ENCODE peak calls at places on chromosomes 2 and 18, in five cellular contexts. C is GF-D8; A is MM.1S; Y is T-helper 1 cell; I is stimulated activated CD4-positive, alpha-beta T cell treated with anti-CD3 and anti-CD28 coated beads, Interleukin-12 subunit alpha, Interleukin-12 subunit beta, amount 100 ng/mL, for 24 hours. M is an unnamed sample.

GRCh38 chr2:62441824-62442223 is 64.2 kb downstream of the TMEM17 start:
- DNase-seq in C (no peak), I (no peak), Y (no peak), A (no peak), M (no peak)

GRCh38 chr18:54679318-54680149 is 88.5 kb downstream of the DYNAP start:
- DNase-seq in I (no peak), Y (no peak), A (peak), C (peak), M (no peak)

GRCh38 chr18:70288851-70289328 is at the start of gene SOCS6:
- DNase-seq in A (peak), Y (no peak), I (no peak), C (peak), M (peak)

GRCh38 chr2:2291500-2292260 is 39.4 kb downstream of the MYT1L start:
- DNase-seq in I (no peak), Y (no peak), A (no peak), C (no peak), M (no peak)

GRCh38 chr2:20186078-20186854 is 38.7 kb downstream of the SDC1 start:
- DNase-seq in C (no peak), Y (no peak), A (no peak), I (no peak), M (no peak)

GRCh38 chr2:3493610-3493997 is 25.7 kb downstream of the ADI1 start:
- DNase-seq in C (no peak), I (no peak), A (no peak), Y (no peak), M (no peak)

GRCh38 chr2:10931710-10932255 is 20.0 kb downstream of the KCNF1 start:
- DNase-seq in I (no peak), C (no peak), A (no peak), Y (no peak), M (peak)

GRCh38 chr18:44452346-44452745 is 228.3 kb upstream of the SETBP1 start:
- DNase-seq in I (no peak), C (no peak), Y (no peak), A (no peak), M (no peak)

GRCh38 chr18:68267583-68267982 is 447.3 kb downstream of the TMX3 start:
- DNase-seq in C (no peak), A (no peak), I (no peak), Y (no peak), M (no peak)

GRCh38 chr2:229633546-229633945 is 80.8 kb downstream of the DNER start:
- DNase-seq in A (no peak), Y (no peak), I (no peak), C (no peak), M (no peak)

GRCh38 chr18:80175451-80176235 is 66.6 kb downstream of the ADNP2 start:
- DNase-seq in Y (no peak), I (no peak), A (no peak), C (no peak), M (no peak)

GRCh38 chr2:163877316-163877715 is 141.5 kb upstream of the FIGN start:
- DNase-seq in A (no peak), C (no peak), I (no peak), Y (no peak), M (no peak)

GRCh38 chr2:173598525-173598924 is 243.9 kb downstream of the CDCA7 start:
- DNase-seq in A (no peak), Y (no peak), C (no peak), I (no peak), M (no peak)

GRCh38 chr18:1995041-1995612 is 576.2 kb downstream of the METTL4 start:
- DNase-seq in C (no peak), A (no peak), I (no peak), Y (no peak), M (no peak)

GRCh38 chr18:75959150-75959549 is 531.6 kb upstream of the SMIM21 start:
- DNase-seq in I (no peak), Y (no peak), A (no peak), C (no peak), M (no peak)

GRCh38 chr2:182072861-182073260 is 87.2 kb downstream of the PPP1R1C start:
- DNase-seq in I (no peak), Y (no peak), A (no peak), C (no peak), M (no peak)

GRCh38 chr2:119721462-119721861 is 38.3 kb upstream of the PTPN4 start:
- DNase-seq in A (no peak), I (no peak), C (no peak), Y (no peak), M (no peak)

GRCh38 chr2:219253753-219254589 is at the start of gene TUBA4A:
- DNase-seq in Y (peak), I (peak), C (peak), A (peak), M (no peak)

GRCh38 chr2:221204699-221205098 is 367.4 kb downstream of the EPHA4 start:
- DNase-seq in Y (no peak), A (no peak), C (no peak), I (no peak), M (no peak)

GRCh38 chr2:150120271-150120950 is 367.1 kb downstream of the RND3 start:
- DNase-seq in Y (no peak), I (no peak), C (no peak), A (no peak), M (no peak)

GRCh38 chr2:190767821-190768220 is 112.8 kb upstream of the GLS start:
- DNase-seq in A (no peak), C (no peak), I (no peak), Y (no peak), M (no peak)

GRCh38 chr2:69677914-69678313 is 34.4 kb upstream of the AAK1 start:
- DNase-seq in Y (no peak), C (no peak), A (no peak), I (no peak), M (no peak)

GRCh38 chr2:44100351-44100750 is 68.3 kb upstream of the PPM1B start:
- DNase-seq in C (no peak), Y (no peak), A (peak), I (no peak), M (peak)

GRCh38 chr18:63410792-63411191 is 11.5 kb downstream of the VPS4B start:
- DNase-seq in Y (no peak), I (no peak), C (no peak), A (no peak), M (no peak)

GRCh38 chr18:57434177-57434535 is 1.0 kb upstream of the ONECUT2 start:
- DNase-seq in Y (no peak), I (no peak), A (no peak), C (no peak), M (no peak)

GRCh38 chr2:219441451-219442205 is 7.0 kb downstream of the SPEG start:
- DNase-seq in A (peak), Y (peak), C (no peak), I (no peak), M (no peak)

GRCh38 chr2:168935810-168936581 is 34.9 kb downstream of the G6PC2 start:
- DNase-seq in C (no peak), Y (no peak), A (no peak), I (no peak), M (no peak)

GRCh38 chr2:12762976-12763375 is 46.2 kb downstream of the TRIB2 start:
- DNase-seq in A (no peak), Y (no peak), I (no peak), C (no peak), M (no peak)

GRCh38 chr2:188305271-188305670 is 13.6 kb downstream of the GULP1 start:
- DNase-seq in Y (no peak), C (no peak), I (no peak), A (no peak), M (no peak)

GRCh38 chr2:231047270-231047921 is 9.3 kb upstream of the PSMD1 start:
- DNase-seq in I (no peak), Y (no peak), A (no peak), C (no peak), M (no peak)

GRCh38 chr2:176126929-176127768 is 2.4 kb upstream of the HOXD8 start:
- DNase-seq in C (no peak), Y (peak), I (peak), A (peak), M (no peak)

GRCh38 chr2:60442608-60443007 is 110.8 kb downstream of the BCL11A start:
- DNase-seq in Y (no peak), A (no peak), C (no peak), I (no peak), M (no peak)

GRCh38 chr2:49360051-49360767 is 205.9 kb upstream of the FSHR start:
- DNase-seq in Y (no peak), I (no peak), C (no peak), A (no peak), M (no peak)

GRCh38 chr2:16613475-16613874 is 52.2 kb downstream of the CYRIA start:
- DNase-seq in A (peak), C (no peak), Y (no peak), I (no peak), M (no peak)

GRCh38 chr2:234422242-234422641 is 74.6 kb downstream of the ARL4C start:
- DNase-seq in Y (no peak), A (no peak), C (no peak), I (no peak), M (no peak)

GRCh38 chr18:32326450-32327309 is 136.8 kb downstream of the MEP1B start:
- DNase-seq in I (no peak), A (no peak), Y (no peak), C (no peak), M (no peak)

GRCh38 chr18:46768166-46768921 is 11.5 kb upstream of the ST8SIA5 start:
- DNase-seq in Y (no peak), A (no peak), C (no peak), I (no peak), M (no peak)

GRCh38 chr2:3741372-3741771 is 38.0 kb downstream of the DCDC2C start:
- DNase-seq in A (no peak), Y (no peak), I (no peak), C (no peak), M (no peak)

GRCh38 chr2:41735446-41735845 is 312.4 kb upstream of the PKDCC start:
- DNase-seq in Y (no peak), C (no peak), A (no peak), I (no peak), M (no peak)

GRCh38 chr2:108616290-108616689 is 82.0 kb downstream of the LIMS1 start:
- DNase-seq in I (no peak), C (no peak), A (no peak), Y (no peak), M (no peak)

M was measured in GOT3.